ENCODE peak calls at places on chromosomes 13 and 19, in four cellular contexts. Q is K562, G is HepG2, R is GM12878. C is an unnamed sample.

GRCh38 chr19:1087813-1088418 is 7.3 kb downstream of the POLR2E start:
- DNase-seq in Q (no peak), G (no peak), R (no peak), C (no peak)

GRCh38 chr13:113943821-113944565 is 29.9 kb downstream of the C13orf46 start:
- DNase-seq in Q (no peak), G (no peak), R (no peak), C (no peak)

GRCh38 chr19:51136333-51136732 is 5.8 kb upstream of the SIGLEC7 start:
- DNase-seq in Q (no peak), G (no peak), R (no peak), C (no peak)

GRCh38 chr19:48292798-48293197 is 22.9 kb downstream of the ZNF114 start:
- DNase-seq in Q (no peak), G (no peak), R (no peak), C (no peak)

GRCh38 chr19:39156891-39157230 is 31.3 kb downstream of the PAK4 start:
- DNase-seq in Q (no peak), G (no peak), R (no peak), C (no peak)

GRCh38 chr19:39401549-39402416 is 4.9 kb upstream of the ZFP36 start:
- DNase-seq in Q (no peak), G (peak), R (no peak), C (no peak)

GRCh38 chr13:52600666-52601065 is 41.6 kb upstream of the HNRNPA1L2 start:
- DNase-seq in Q (no peak), G (no peak), R (no peak), C (no peak)

GRCh38 chr13:52925775-52926285 is 77.4 kb upstream of the PCDH8 start:
- DNase-seq in Q (no peak), G (no peak), R (no peak), C (no peak)

GRCh38 chr13:21079761-21080730 is 18.7 kb upstream of the LATS2 start:
- DNase-seq in Q (no peak), G (peak), R (no peak), C (no peak)

GRCh38 chr19:12034610-12035009 is 869 bp downstream of the ZNF433 start:
- DNase-seq in Q (no peak), G (no peak), R (no peak), C (no peak)

GRCh38 chr19:3111586-3112247 is 17.6 kb downstream of the GNA11 start:
- DNase-seq in Q (no peak), G (no peak), R (no peak), C (no peak)

GRCh38 chr13:32409561-32410440 is 18.1 kb downstream of the N4BP2L1 start:
- DNase-seq in Q (no peak), G (no peak), R (no peak), C (peak)

GRCh38 chr13:60448907-60449510 is 52.0 kb downstream of the TDRD3 start:
- DNase-seq in Q (peak), G (peak), R (no peak), C (no peak)

GRCh38 chr13:100245099-100245498 is 156.2 kb downstream of the PCCA start:
- DNase-seq in Q (no peak), G (no peak), R (no peak), C (no peak)

GRCh38 chr13:108433976-108434375 is 164.5 kb downstream of the TNFSF13B start:
- DNase-seq in Q (no peak), G (no peak), R (no peak), C (no peak)

GRCh38 chr13:111515648-111516047 is 195.2 kb downstream of the TEX29 start:
- DNase-seq in Q (no peak), G (no peak), R (no peak), C (no peak)

GRCh38 chr13:26557051-26557392 is 461 bp upstream of the WASF3 start:
- DNase-seq in Q (no peak), G (no peak), R (no peak), C (no peak)

GRCh38 chr19:916645-917322 is 349 bp upstream of the KISS1R start:
- DNase-seq in Q (peak), G (peak), R (no peak), C (peak)

GRCh38 chr13:99800004-99800403 is 171.6 kb downstream of the ZIC5 start:
- DNase-seq in Q (peak), G (no peak), R (no peak), C (no peak)

GRCh38 chr13:87274209-87274819 is 396.9 kb upstream of the SLITRK5 start:
- DNase-seq in Q (peak), G (peak), R (no peak), C (peak)

GRCh38 chr19:17107546-17108452 is 32.2 kb downstream of the MYO9B start:
- DNase-seq in Q (no peak), G (peak), R (no peak), C (no peak)

GRCh38 chr13:34914416-34914815 is 27.7 kb upstream of the NBEA start:
- DNase-seq in Q (no peak), G (no peak), R (no peak), C (peak)

GRCh38 chr13:98097749-98098148 is 45.1 kb upstream of the FARP1 start:
- DNase-seq in Q (no peak), G (no peak), R (no peak), C (no peak)

GRCh38 chr13:42333613-42334328 is 61.8 kb downstream of the AKAP11 start:
- DNase-seq in Q (peak), G (peak), R (no peak), C (no peak)

GRCh38 chr19:18478545-18479311 is 40.8 kb upstream of the ISYNA1 start:
- DNase-seq in Q (peak), G (peak), R (peak), C (no peak)

GRCh38 chr19:13103961-13104847 is 1.5 kb upstream of the LYL1 start:
- DNase-seq in Q (peak), G (no peak), R (no peak), C (peak)

GRCh38 chr19:33482486-33482885 is 39.1 kb downstream of the PEPD start:
- DNase-seq in Q (no peak), G (no peak), R (no peak), C (no peak)

GRCh38 chr13:105177265-105177900 is 1358.1 kb downstream of the EFNB2 start:
- DNase-seq in Q (no peak), G (no peak), R (no peak), C (no peak)

GRCh38 chr13:41222259-41222852 is 28.0 kb upstream of the KBTBD7 start:
- DNase-seq in Q (peak), G (peak), R (peak), C (peak)

GRCh38 chr13:31054632-31055031 is 107.1 kb downstream of the HSPH1 start:
- DNase-seq in Q (no peak), G (no peak), R (no peak), C (no peak)

GRCh38 chr13:44384778-44385177 is 11.2 kb downstream of the SERP2 start:
- DNase-seq in Q (no peak), G (no peak), R (no peak), C (no peak)

GRCh38 chr13:30904043-30904442 is 2.0 kb upstream of the MEDAG start:
- DNase-seq in Q (no peak), G (no peak), R (no peak), C (no peak)

GRCh38 chr19:38709671-38710415 is 34.4 kb downstream of the CAPN12 start:
- DNase-seq in Q (no peak), G (no peak), R (no peak), C (no peak)

GRCh38 chr13:80547885-80548284 is 207.0 kb upstream of the SPRY2 start:
- DNase-seq in Q (peak), G (no peak), R (no peak), C (no peak)

GRCh38 chr19:11649941-11650340 is 52.7 kb downstream of the ZNF627 start:
- DNase-seq in Q (no peak), G (no peak), R (no peak), C (no peak)

GRCh38 chr19:11244846-11245589 is 5.6 kb downstream of the ANGPTL8 start:
- DNase-seq in Q (no peak), G (no peak), R (no peak), C (no peak)

GRCh38 chr13:27728271-27728670 is 64.0 kb upstream of the GSX1 start:
- DNase-seq in Q (peak), G (no peak), R (no peak), C (peak)

GRCh38 chr13:51807041-51807440 is 3.1 kb upstream of the DHRS12 start:
- DNase-seq in Q (no peak), G (no peak), R (no peak), C (no peak)

GRCh38 chr13:111116830-111117229 is 1.7 kb downstream of the ARHGEF7 start:
- DNase-seq in Q (no peak), G (no peak), R (no peak), C (no peak)

DNA sequence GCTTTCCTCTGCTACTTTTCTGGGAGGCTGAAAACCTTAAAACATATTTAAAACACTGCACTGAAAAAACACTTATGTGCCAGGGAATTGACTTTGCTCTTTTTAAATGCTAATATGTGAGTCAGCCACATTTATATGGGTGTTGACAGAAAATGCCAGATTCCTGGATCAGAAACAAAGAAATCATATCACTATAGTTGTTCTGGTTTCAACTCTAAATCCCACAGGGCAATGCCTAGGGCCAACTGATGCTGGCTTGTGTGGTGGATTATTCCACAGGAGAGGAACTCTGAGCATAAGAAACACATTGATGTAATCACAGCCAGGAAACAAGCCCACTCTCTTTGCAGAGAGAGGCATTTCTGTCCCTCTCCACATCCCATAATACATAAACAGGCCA is 1439.0 kb upstream of the SPRY2 start:
- DNase-seq in Q (no peak), G (no peak), R (no peak), C (no peak)
- TF ChIP-seq NR2C2 in Q (no peak), G (no peak), R (no peak), C (no peak)

DNA sequence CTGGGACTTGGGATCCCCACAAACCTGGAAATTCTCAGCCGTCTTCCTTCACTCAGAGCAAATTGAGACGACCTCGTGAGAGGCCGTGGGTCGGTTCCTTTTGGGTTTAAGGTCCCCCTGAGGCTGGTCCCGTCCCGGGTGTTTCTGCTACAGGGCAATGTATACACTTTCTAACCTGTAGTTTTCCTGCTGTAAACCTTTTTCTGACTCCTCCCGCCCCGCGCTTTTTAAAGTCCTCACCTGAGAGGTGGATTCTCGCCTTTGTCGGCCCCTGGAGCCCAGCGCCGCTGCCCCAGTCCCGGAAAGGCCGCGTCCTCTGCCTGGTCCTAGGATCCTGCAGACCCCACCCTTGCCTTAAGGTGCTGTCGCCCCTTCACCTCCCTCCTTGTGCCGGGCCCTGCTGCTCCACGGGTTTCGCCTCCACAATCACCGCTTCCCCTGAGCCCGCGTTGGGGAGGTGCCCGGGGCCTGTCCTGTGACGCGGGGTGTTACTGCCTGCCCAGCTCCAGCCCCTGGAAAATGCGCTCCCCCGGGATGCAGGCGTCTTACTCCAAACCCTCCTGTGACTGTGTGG is 391 bp downstream of the ZNF761 start:
- DNase-seq in Q (peak), G (no peak), R (no peak), C (peak)
- TF ChIP-seq NR2C2 in Q (no peak), G (no peak), R (no peak), C (no peak)

GRCh38 chr19:45773384-45773783 is 4.3 kb upstream of the SIX5 start:
- DNase-seq in Q (no peak), G (no peak), R (no peak), C (no peak)
- TF ChIP-seq NR2C2 in Q (no peak), G (no peak), R (no peak), C (no peak)

DNA sequence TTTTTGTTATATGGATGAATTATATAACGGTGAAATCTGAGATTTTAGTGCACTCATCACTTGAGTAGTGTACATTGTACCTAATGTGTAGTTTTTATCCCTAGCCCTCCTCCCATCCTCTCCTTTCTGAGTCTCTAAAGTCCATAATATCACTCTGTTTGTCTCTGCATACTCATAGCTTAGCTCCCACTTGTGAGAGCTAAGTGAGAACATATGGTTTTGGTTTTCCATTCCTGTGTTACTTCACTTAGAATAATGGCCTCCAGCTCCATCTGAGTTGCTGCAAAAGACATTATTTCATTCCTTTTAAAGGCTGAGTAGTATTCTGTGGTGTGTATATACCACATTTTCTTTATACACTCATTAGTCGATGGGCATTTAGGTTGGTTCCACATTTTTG is 94.0 kb downstream of the SLC10A2 start:
- DNase-seq in Q (no peak), G (no peak), R (no peak), C (no peak)
- TF ChIP-seq NR2C2 in Q (no peak), G (no peak), R (no peak), C (no peak)

GRCh38 chr19:35066691-35067563 is 25.4 kb downstream of the HPN start:
- DNase-seq in Q (peak), G (peak), R (peak), C (peak)
- TF ChIP-seq NR2C2 in Q (no peak), G (no peak), R (no peak), C (no peak)

GRCh38 chr19:30236006-30236405 is 136.2 kb upstream of the ZNF536 start:
- DNase-seq in Q (no peak), G (no peak), R (no peak), C (no peak)
- TF ChIP-seq NR2C2 in Q (no peak), G (no peak), R (no peak), C (no peak)

GRCh38 chr19:47039239-47039874 is 9.1 kb downstream of the TMEM160 start:
- DNase-seq in Q (no peak), G (no peak), R (no peak), C (no peak)

GRCh38 chr19:47035127-47035494 is 13.3 kb downstream of the TMEM160 start:
- DNase-seq in Q (peak), G (no peak), R (no peak), C (peak)

GRCh38 chr19:47035495-47036232 is 12.8 kb downstream of the TMEM160 start:
- DNase-seq in Q (peak), G (peak), R (peak), C (peak)

GRCh38 chr19:47037766-47038165 is 10.7 kb downstream of the TMEM160 start:
- DNase-seq in Q (peak), G (no peak), R (no peak), C (no peak)

DNA sequence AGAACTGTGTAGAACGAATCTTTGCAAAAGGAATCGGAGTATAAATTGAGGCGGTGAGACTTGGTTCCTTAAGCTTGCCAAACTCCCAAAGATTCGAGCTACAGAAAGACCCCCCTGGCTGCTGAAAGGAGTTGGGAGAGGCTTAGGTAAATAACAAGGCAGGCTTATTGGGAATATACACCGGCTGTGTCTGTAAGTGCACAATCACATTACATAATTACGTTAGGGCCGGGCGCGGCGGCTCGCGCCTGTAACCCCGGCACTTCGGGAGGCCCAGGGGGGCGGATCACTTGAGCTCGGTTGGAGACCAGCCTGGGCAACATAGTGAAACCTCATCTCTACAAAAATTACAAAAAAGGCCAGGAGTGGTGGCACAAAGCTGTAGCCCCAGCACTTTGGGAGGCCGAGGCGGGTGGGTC is 12.2 kb downstream of the TMEM160 start:
- DNase-seq in Q (no peak), G (no peak), R (no peak), C (no peak)
- TF ChIP-seq NR2C2 in Q (no peak), G (no peak), R (no peak), C (no peak)

C was measured in WTC11.